ENCODE peak calls at places on chromosomes 7 and 10, in four cellular contexts. A is lower lobe of right lung, C is suprapubic skin, T is PC-9. X is an unnamed sample. For H3K9me3 and H3K4me1, the result is how much of the 10 kb centered on the place peaks cover.

GRCh38 chr7:4133491-4134044 is 548.5 kb upstream of the FOXK1 start:
- DNase-seq in A (peak), C (no peak), T (no peak), X (peak)

GRCh38 chr10:88261152-88261551 is 322.0 kb downstream of the RNLS start:
- DNase-seq in A (no peak), C (no peak), T (no peak), X (no peak)

GRCh38 chr7:1716263-1717094 is 46.4 kb downstream of the ELFN1 start:
- DNase-seq in A (no peak), C (no peak), T (peak), X (no peak)

GRCh38 chr7:18976715-18977466 is 140.5 kb downstream of the TWIST1 start:
- DNase-seq in A (no peak), C (no peak), T (no peak), X (no peak)

GRCh38 chr10:17387861-17388503 is 66.4 kb downstream of the ST8SIA6 start:
- DNase-seq in A (no peak), C (no peak), T (peak), X (peak)

GRCh38 chr7:12440229-12440628 is 36.6 kb upstream of the VWDE start:
- DNase-seq in A (no peak), C (no peak), T (no peak), X (no peak)

GRCh38 chr7:128235469-128235868 is 5.6 kb upstream of the LEP start:
- DNase-seq in A (no peak), C (no peak), T (no peak), X (no peak)

GRCh38 chr7:149838992-149839408 is 825 bp downstream of the ZNF862 start:
- DNase-seq in A (no peak), C (no peak), T (no peak), X (no peak)

GRCh38 chr7:150876817-150877526 is 24.7 kb downstream of the AOC1 start:
- DNase-seq in A (peak), C (no peak), T (peak), X (peak)

GRCh38 chr7:137846588-137847417 is at the start of gene DGKI:
- DNase-seq in A (peak), C (no peak), T (no peak), X (no peak)

GRCh38 chr10:106557053-106557452 is 607.5 kb downstream of the SORCS1 start:
- DNase-seq in A (no peak), C (no peak), T (no peak), X (no peak)

GRCh38 chr10:46520381-46520780 is 36.1 kb downstream of the GPRIN2 start:
- DNase-seq in A (peak), C (no peak), T (no peak), X (no peak)

GRCh38 chr10:86319626-86320025 is 47.0 kb downstream of the GRID1 start:
- DNase-seq in A (no peak), C (no peak), T (no peak), X (no peak)

GRCh38 chr10:122464158-122464510 is 2.8 kb downstream of the HTRA1 start:
- DNase-seq in A (no peak), C (no peak), T (no peak), X (no peak)

GRCh38 chr10:97388152-97388551 is 13.0 kb downstream of the RRP12 start:
- DNase-seq in A (no peak), C (no peak), T (no peak), X (no peak)

GRCh38 chr7:1141651-1142050 is 18.3 kb downstream of the ZFAND2A start:
- DNase-seq in A (no peak), C (no peak), T (no peak), X (no peak)

GRCh38 chr10:48691812-48692528 is 7.3 kb downstream of the WDFY4 start:
- DNase-seq in A (no peak), C (no peak), T (no peak), X (no peak)

GRCh38 chr7:19665399-19666008 is 43.3 kb downstream of the POLR1F start:
- DNase-seq in A (no peak), C (no peak), T (no peak), X (peak)

GRCh38 chr10:10256860-10257259 is 760.8 kb upstream of the CELF2 start:
- DNase-seq in A (no peak), C (no peak), T (no peak), X (no peak)

GRCh38 chr10:120314426-120314825 is 142.6 kb upstream of the PLPP4 start:
- DNase-seq in A (no peak), C (no peak), T (no peak), X (no peak)

GRCh38 chr7:29854257-29854938 is 48.1 kb downstream of the WIPF3 start:
- DNase-seq in A (no peak), C (no peak), T (peak), X (peak)

GRCh38 chr7:1260236-1260635 is 27.6 kb downstream of the UNCX start:
- DNase-seq in A (peak), C (no peak), T (no peak), X (no peak)

GRCh38 chr10:95663496-95663895 is 7.0 kb upstream of the ALDH18A1 start:
- DNase-seq in A (no peak), C (no peak), T (no peak), X (no peak)

GRCh38 chr7:106166651-106167342 is 54.7 kb upstream of the SYPL1 start:
- DNase-seq in A (no peak), C (no peak), T (peak), X (peak)

GRCh38 chr10:10475812-10476211 is 541.9 kb upstream of the CELF2 start:
- DNase-seq in A (no peak), C (no peak), T (no peak), X (no peak)

GRCh38 chr7:2516194-2516555 is 3.4 kb upstream of the LFNG start:
- DNase-seq in A (no peak), C (no peak), T (no peak), X (no peak)

GRCh38 chr10:133529576-133529946 is 2.4 kb downstream of the CYP2E1 start:
- DNase-seq in A (no peak), C (no peak), T (no peak), X (no peak)
- H3K9me3 ChIP-seq in A (under half), C (under half), T (under half), X (under half)

DNA sequence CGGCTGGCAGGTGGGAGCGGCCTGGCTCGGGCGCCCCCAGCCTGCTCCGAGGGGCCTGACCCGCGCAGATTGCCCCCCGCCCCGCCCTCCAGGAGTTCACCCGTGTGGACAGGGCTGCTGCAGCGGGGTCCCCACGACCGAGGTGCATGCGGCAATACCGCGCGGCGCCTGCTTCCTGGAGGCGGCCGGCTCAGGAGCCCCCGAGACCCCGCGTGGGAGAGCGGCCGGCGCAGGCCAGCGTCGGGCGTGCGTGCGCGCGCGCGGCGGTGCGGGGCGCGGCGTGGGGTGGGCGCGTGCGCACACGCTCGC is 1.0 kb upstream of the ACHE start:
- DNase-seq in A (no peak), C (no peak), T (no peak), X (no peak)
- H3K4me3 ChIP-seq in A (peak), C (peak), T (no peak), X (no peak)

DNA sequence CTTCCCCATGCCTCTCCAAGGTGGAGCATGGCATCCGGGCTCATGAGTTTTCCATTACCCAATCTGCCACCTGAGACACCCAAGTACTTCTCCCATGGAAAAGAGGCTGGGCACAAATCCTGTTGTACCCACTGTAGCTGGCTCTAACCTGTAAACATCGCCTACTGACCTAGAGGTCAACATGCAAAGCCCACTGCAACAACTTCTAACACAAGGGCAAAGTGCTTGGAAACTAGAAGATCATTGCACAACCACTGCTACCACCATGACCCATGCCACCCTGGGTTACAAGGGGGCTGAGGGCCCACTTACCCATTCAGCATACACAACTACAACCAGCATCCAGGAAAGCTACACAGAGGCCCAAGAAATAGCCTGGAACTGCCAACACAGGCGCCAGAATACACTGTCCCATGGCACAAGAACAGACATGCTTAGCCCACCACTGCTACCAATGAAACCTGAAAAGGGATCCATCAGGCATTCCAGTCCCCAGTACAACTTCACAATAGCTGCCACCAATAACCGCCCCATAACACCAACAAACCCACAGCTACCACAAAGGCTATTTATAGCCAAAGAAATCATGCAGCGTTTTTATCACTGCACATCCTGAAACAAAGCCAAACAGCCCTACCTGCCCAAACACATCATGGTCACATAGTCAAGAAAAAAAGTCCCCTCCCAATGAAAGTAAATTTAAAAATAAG is 63.4 kb downstream of the RNF32 start:
- DNase-seq in A (no peak), C (no peak), T (no peak), X (no peak)
- H3K4me1 ChIP-seq in A (under half), C (under half), T (under half), X (under half)

GRCh38 chr7:6654842-6655610 is 17.9 kb downstream of the ZNF316 start:
- DNase-seq in A (no peak), C (peak), T (no peak), X (no peak)

GRCh38 chr7:6656413-6656812 is 19.3 kb downstream of the ZNF316 start:
- DNase-seq in A (no peak), C (no peak), T (no peak), X (no peak)

GRCh38 chr7:6653101-6653995 is 16.2 kb downstream of the ZNF316 start:
- DNase-seq in A (no peak), C (peak), T (no peak), X (no peak)

GRCh38 chr7:6654113-6654841 is 17.2 kb downstream of the ZNF316 start:
- DNase-seq in A (no peak), C (peak), T (no peak), X (no peak)

DNA sequence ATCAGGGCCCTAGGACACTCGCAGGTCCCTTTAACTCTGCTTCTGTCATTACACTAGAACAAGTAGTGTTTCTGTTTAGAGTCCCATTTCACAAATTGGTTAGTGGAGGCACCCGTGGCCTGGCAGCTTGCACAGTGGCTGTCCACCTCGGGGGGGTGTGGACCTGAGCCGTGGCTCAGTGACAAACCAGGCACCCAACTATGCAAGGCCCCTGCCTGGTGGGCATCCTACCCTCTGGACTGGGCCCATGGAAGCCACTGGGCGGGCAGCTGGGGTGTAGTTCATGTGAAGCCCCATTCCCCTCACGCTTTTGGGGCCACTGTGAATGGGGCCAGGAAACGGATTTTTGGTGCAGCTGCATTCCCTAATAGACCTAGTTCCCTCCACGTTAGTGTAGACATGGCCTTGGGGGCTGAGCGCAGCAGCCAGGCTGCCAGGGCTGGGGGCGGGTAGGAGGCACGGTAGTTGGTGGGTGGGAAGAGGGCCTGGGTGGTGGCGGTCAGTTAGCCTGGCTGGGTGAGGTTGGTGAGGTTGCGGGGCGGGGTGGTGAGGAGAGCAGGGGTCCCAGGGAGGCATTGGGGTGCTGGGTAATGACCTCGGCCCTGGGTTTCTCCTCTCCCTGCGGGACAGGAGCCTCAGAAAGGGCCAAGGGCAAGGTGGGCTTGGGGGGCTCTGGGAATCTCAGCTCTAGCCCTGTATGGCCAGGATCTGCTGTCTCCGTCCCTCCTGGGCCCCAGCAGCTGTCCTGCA is 18.7 kb downstream of the ZNF316 start:
- DNase-seq in A (no peak), C (peak), T (no peak), X (no peak)
- H3K9me3 ChIP-seq in A (under half), C (under half), T (under half), X (under half)

DNA sequence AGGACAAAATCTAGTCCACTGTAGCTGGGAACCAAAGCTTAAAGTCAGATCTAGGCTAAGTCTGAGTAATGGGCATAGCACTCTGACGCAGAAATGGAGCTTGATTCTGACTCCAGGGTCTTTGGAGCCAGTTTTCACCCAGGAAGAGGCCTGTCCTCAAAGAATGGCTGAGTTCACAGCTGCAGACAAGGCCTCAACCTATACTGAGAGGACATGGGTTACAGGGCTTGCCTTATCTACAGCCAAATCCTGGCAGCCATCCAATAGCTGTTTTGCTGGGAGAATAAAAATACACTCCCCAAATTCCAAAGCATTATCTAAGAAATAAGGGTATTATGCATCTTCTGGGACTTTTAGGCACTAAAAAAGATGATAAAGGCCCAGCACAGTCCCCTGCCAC is 154.8 kb downstream of the RAPGEF5 start:
- DNase-seq in A (no peak), C (no peak), T (no peak), X (peak)
- H3K4me3 ChIP-seq in A (no peak), C (no peak), T (no peak), X (no peak)

GRCh38 chr10:128278362-128278761 is 152.1 kb upstream of the MKI67 start:
- DNase-seq in A (no peak), C (no peak), T (no peak), X (no peak)
- H3K4me1 ChIP-seq in A (under half), C (under half), T (under half), X (under half)

DNA sequence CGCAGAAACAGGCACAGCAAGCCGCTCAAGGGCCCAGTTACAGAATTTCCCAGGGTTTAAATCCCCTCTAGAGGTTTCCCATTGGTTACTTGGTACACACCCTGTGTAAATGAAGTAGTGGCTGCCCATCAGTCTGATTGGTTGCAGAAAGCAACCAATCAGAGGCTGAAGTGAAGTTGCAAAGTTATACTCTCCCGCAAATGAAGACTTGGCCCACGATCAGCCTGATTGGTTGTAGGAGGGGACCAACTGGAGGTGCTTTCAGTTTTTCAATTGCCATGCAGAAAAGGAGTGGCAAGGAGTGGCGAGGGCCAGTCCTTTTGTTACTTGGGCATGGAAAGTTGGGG is 909.2 kb upstream of the AUTS2 start:
- DNase-seq in A (no peak), C (no peak), T (no peak), X (peak)
- H3K9me3 ChIP-seq in A (under half), C (under half), T (under half), X (under half)

X was measured in small intestine.